ENCODE peak calls at places on chromosomes 11 and 22, in five cellular contexts. Q, L, O, Z and N are unnamed samples.
A peak's percentile ranks its signal among the peaks of the same experiment; 100 is the strongest.

GRCh38 chr11:15412054-15412453 is 297.3 kb downstream of the INSC start:
- DNase-seq in Q (no peak), L (no peak), O (no peak), Z (no peak), N (no peak)

GRCh38 chr22:30089655-30089974 is 9.4 kb downstream of the HORMAD2 start:
- DNase-seq in Q (no peak), L (no peak), O (no peak), Z (no peak), N (no peak)

GRCh38 chr22:38220163-38220562 is 18.4 kb downstream of the MAFF start:
- DNase-seq in Q (no peak), L (no peak), O (no peak), Z (no peak), N (no peak)

GRCh38 chr11:131985769-131986393 is 615.5 kb downstream of the NTM start:
- DNase-seq in Q (peak; percentile 20), L (no peak), O (no peak), Z (no peak), N (no peak)

GRCh38 chr11:86116996-86117705 is 48.3 kb upstream of the PICALM start:
- DNase-seq in Q (no peak), L (no peak), O (no peak), Z (no peak), N (no peak)

GRCh38 chr11:7844986-7845385 is 48.2 kb upstream of the OR5P2 start:
- DNase-seq in Q (no peak), L (no peak), O (no peak), Z (no peak), N (no peak)

GRCh38 chr11:119993732-119994131 is 144.2 kb downstream of the TRIM29 start:
- DNase-seq in Q (no peak), L (no peak), O (no peak), Z (no peak), N (peak; percentile 49)

GRCh38 chr11:120819003-120819402 is 204.9 kb upstream of the TBCEL start:
- DNase-seq in Q (no peak), L (no peak), O (no peak), Z (no peak), N (no peak)

GRCh38 chr11:12284321-12285050 is 92.9 kb upstream of the PARVA start:
- DNase-seq in Q (no peak), L (no peak), O (no peak), Z (no peak), N (no peak)

GRCh38 chr11:3123316-3123715 is 41.8 kb downstream of the OSBPL5 start:
- DNase-seq in Q (peak; percentile 88), L (peak; percentile 56), O (no peak), Z (no peak), N (peak; percentile 82)

GRCh38 chr11:19200410-19201201 is 1.2 kb downstream of the CSRP3 start:
- DNase-seq in Q (no peak), L (no peak), O (no peak), Z (no peak), N (no peak)

GRCh38 chr11:120817131-120817530 is 206.8 kb upstream of the TBCEL start:
- DNase-seq in Q (peak; percentile 32), L (no peak), O (no peak), Z (no peak), N (peak; percentile 37)

GRCh38 chr11:119375629-119376196 is 5.8 kb downstream of the USP2 start:
- DNase-seq in Q (peak; percentile 85), L (no peak), O (no peak), Z (no peak), N (peak; percentile 69)

GRCh38 chr11:13647391-13647790 is 21.1 kb upstream of the FAR1 start:
- DNase-seq in Q (no peak), L (no peak), O (no peak), Z (no peak), N (no peak)

GRCh38 chr22:48943567-48944432 is 883.9 kb downstream of the BRD1 start:
- DNase-seq in Q (no peak), L (no peak), O (peak; percentile 47), Z (no peak), N (no peak)

GRCh38 chr11:129750343-129751292 is 65.0 kb upstream of the TMEM45B start:
- DNase-seq in Q (peak; percentile 62), L (peak; percentile 84), O (peak; percentile 80), Z (peak; percentile 74), N (peak; percentile 80)

GRCh38 chr11:28108909-28109308 is 721 bp downstream of the METTL15 start:
- DNase-seq in Q (no peak), L (no peak), O (no peak), Z (no peak), N (no peak)

GRCh38 chr22:37121887-37122591 is 12.5 kb upstream of the TMPRSS6 start:
- DNase-seq in Q (no peak), L (no peak), O (no peak), Z (no peak), N (peak; percentile 47)

GRCh38 chr11:121426476-121427454 is 25.3 kb upstream of the SORL1 start:
- DNase-seq in Q (peak; percentile 57), L (peak; percentile 68), O (peak; percentile 66), Z (peak; percentile 12), N (peak; percentile 59)

GRCh38 chr11:129440028-129440630 is 64.5 kb downstream of the BARX2 start:
- DNase-seq in Q (no peak), L (no peak), O (peak; percentile 65), Z (no peak), N (no peak)

GRCh38 chr11:22787565-22788162 is 41.9 kb downstream of the SVIP start:
- DNase-seq in Q (no peak), L (no peak), O (no peak), Z (peak; percentile 22), N (peak; percentile 23)

GRCh38 chr11:35097814-35098213 is 41.2 kb upstream of the CD44 start:
- DNase-seq in Q (no peak), L (no peak), O (no peak), Z (no peak), N (no peak)

GRCh38 chr22:26587991-26588613 is 1.8 kb downstream of the TPST2 start:
- DNase-seq in Q (no peak), L (no peak), O (no peak), Z (no peak), N (no peak)

GRCh38 chr22:26589367-26589844 is 526 bp downstream of the TPST2 start:
- DNase-seq in Q (peak; percentile 23), L (peak; percentile 66), O (peak; percentile 55), Z (no peak), N (peak; percentile 49)

GRCh38 chr22:26588749-26589366 is 1.1 kb downstream of the TPST2 start:
- DNase-seq in Q (no peak), L (no peak), O (no peak), Z (no peak), N (no peak)

GRCh38 chr22:26590525-26590858 is 560 bp upstream of the TPST2 start:
- DNase-seq in Q (no peak), L (no peak), O (no peak), Z (no peak), N (no peak)

DNA sequence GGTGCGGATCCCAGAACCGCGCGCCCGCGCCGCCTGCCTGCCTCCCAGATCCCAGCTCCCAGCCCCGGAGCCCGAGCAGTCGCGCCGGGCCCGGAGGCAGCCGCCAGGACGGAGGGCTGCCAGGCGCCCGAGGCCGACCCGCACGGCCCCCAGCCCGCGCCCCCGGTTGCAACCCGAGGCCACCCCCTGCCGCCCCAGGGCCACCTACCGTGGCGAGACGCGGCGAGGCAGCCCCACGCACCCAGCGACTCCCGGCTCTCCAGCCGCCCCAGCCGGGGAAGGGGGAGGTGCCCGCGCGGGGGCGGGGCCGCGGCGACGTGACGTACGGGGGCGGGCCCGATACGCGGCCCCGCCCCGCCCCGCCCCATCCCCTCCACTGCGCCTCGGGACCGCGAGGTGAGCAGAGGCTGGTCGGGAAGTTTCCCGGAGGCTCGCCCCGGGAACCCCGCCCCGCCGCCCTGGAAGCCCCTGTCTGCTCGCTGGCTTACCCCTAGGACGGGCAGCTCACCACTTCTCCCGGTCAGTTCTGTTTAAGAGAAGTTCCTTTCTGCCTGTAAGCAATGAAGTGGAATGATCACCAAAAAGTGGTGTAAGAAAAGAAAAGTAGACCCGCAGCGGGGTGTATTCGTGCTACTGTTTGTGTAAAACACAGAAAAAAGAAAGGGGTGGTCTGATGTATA is at the start of gene TPST2:
- DNase-seq in Q (peak; percentile 80), L (peak; percentile 83), O (peak; percentile 65), Z (peak; percentile 19), N (peak; percentile 88)
- TF ChIP-seq CTCF in Q (peak; percentile 31), L (no peak), O (no peak), Z (no peak), N (no peak)

DNA sequence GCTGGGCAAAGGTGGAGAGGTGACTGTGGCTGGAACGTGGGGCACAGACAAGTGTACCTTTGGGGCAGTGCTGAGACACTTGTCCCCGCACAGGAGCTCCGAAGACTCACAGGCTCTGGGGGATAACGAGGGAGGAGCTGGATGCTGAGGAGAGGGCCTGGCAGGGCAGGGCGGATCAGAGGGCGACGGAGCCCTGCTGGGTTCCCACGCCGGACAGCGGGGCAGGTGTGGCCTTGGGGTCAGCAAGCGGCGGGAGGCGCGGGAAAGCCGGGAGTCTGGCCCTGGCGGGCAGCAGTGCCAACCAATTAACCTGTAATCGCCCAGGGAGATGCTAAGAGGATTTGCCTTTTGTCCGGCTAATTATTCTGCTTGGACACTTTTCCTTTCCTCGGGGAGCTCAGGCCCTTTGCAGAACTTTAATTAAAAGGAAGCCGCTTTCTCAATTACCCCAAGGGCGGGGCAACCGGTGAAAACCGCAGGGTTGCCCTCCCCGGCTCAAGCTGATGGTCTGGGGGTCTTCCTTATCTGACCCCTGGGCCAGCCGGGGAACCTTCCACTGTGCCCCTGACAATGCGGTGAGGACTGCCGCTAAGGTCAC is 71.5 kb downstream of the WNT7B start:
- DNase-seq in Q (no peak), L (no peak), O (no peak), Z (no peak), N (no peak)
- H3K4me3 ChIP-seq in Q (peak overlapping the region; percentile 13), L (no peak overlapping the region), O (no peak overlapping the region), Z (no peak overlapping the region), N (no peak overlapping the region)

DNA sequence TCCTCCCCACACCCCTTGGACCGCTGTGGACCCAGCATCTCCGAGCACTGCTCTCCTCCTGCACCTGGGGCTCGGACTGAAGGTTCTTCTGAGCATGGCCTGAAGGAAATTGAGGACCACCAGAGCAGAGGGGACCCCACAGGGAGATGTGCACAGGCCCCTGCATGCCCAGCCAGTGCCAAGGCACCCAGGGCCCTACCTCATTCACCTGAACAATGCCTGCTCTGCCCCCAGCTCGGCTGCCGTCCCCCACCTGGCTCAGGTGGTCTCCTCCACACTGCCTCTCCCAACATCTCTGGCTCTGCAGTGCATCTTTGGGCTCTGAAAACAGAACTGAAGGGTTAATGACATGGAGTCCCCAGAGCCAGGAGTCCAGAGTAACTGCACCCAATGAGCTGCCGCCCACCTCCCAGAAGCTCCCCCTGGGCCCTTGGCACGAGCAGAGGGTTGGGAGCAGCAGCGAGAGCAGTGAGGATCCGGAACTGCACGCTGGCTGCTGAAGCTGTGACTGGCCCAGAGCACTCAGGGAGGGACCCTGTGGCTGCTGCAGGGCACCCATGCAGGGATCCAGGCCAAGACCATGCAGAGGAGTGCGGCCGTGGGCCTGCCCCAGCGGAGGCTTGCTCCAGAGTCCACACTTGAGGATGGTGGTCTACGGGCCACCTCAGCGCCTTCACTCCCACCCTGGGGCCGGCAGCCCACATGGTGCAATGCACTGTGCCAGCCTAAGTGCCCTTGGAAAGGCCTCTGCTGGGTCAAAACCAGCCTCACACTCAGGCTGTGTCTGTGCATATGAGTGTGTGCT is 686.0 kb downstream of the TBC1D22A start:
- DNase-seq in Q (no peak), L (no peak), O (no peak), Z (no peak), N (no peak)
- H3K9me3 ChIP-seq in Q (peaks cover 7% of the 10 kb centered on the region), L (peaks cover 1% of the 10 kb centered on the region), O (no peaks in the 10 kb centered on the region), Z (no peaks in the 10 kb centered on the region), N (no peaks in the 10 kb centered on the region)

DNA sequence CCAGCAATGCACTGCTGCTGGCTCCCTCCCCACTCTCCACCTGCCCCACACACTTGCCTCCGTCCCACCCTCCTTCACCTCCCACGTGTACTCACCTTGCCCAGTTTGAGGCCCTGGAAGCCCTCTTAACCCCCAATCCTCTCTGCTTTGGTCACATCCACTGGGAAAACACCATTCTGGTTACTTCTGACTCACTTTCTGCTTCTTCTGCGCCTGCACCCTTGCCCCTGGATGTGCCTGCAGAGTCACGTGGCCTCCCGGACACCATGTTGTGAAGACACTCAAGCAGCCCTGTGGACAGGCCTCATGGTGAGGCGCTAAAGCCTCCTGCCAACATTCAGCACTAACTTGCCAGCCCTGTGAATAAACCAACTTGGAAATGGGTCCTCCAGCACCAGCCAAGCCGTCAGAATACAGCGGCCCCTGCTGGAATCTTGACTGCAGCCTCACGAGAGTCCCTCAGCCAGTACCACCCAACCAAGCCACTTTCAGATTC is 2.6 kb upstream of the NAALADL1 start:
- DNase-seq in Q (no peak), L (no peak), O (no peak), Z (no peak), N (no peak)
- TF ChIP-seq CTCF in Q (no peak), L (peak; percentile 30), O (peak; percentile 11), Z (peak; percentile 7), N (no peak)